ENCODE peak calls at places on chromosomes 5 and 9, in seven cellular contexts. One of them, this sample, is unnamed.

GRCh38 chr9:93288891-93289883 is 105.2 kb downstream of the WNK2 start:
- DNase-seq in H1: peak; percentile 47
- DNase-seq in IMR-90: peak; percentile 62
- DNase-seq in H9: peak; percentile 45
- DNase-seq in trophoblast cell: peak; percentile 87
- DNase-seq in neuronal stem cell: no peak
- DNase-seq in mesendoderm: no peak
- DNase-seq in this sample: peak; percentile 68

GRCh38 chr5:10229306-10230048 is 20.2 kb downstream of the ATPSCKMT start:
- DNase-seq in IMR-90: peak; percentile 91
- DNase-seq in neuronal stem cell: no peak
- DNase-seq in mesendoderm: no peak
- DNase-seq in trophoblast cell: no peak
- DNase-seq in H1: no peak
- DNase-seq in H9: no peak
- DNase-seq in this sample: peak; percentile 16

GRCh38 chr5:134794136-134794535 is 35.6 kb downstream of the DDX46 start:
- DNase-seq in trophoblast cell: peak; percentile 74
- DNase-seq in H1: no peak
- DNase-seq in IMR-90: peak; percentile 16
- DNase-seq in mesendoderm: peak; percentile 54
- DNase-seq in neuronal stem cell: no peak
- DNase-seq in H9: no peak
- DNase-seq in this sample: peak; percentile 33

GRCh38 chr5:68261174-68262021 is 45.8 kb downstream of the PIK3R1 start:
- DNase-seq in neuronal stem cell: no peak
- DNase-seq in H1: no peak
- DNase-seq in trophoblast cell: no peak
- DNase-seq in H9: no peak
- DNase-seq in IMR-90: peak; percentile 49
- DNase-seq in mesendoderm: no peak
- DNase-seq in this sample: peak; percentile 50

GRCh38 chr5:33470544-33470943 is 29.8 kb downstream of the TARS1 start:
- DNase-seq in H1: no peak
- DNase-seq in IMR-90: peak; percentile 60
- DNase-seq in mesendoderm: peak; percentile 70
- DNase-seq in trophoblast cell: peak; percentile 41
- DNase-seq in H9: no peak
- DNase-seq in neuronal stem cell: peak; percentile 12
- DNase-seq in this sample: peak; percentile 35

GRCh38 chr9:13143281-13143680 is 136.2 kb downstream of the MPDZ start:
- DNase-seq in H1: no peak
- DNase-seq in H9: no peak
- DNase-seq in neuronal stem cell: peak; percentile 12
- DNase-seq in trophoblast cell: no peak
- DNase-seq in IMR-90: no peak
- DNase-seq in mesendoderm: peak; percentile 2
- DNase-seq in this sample: no peak

GRCh38 chr5:146699129-146699528 is 179.4 kb downstream of the PPP2R2B start:
- DNase-seq in mesendoderm: no peak
- DNase-seq in trophoblast cell: no peak
- DNase-seq in neuronal stem cell: no peak
- DNase-seq in H1: no peak
- DNase-seq in H9: no peak
- DNase-seq in IMR-90: no peak
- DNase-seq in this sample: no peak

GRCh38 chr9:137665697-137666504 is 47.1 kb downstream of the EHMT1 start:
- DNase-seq in trophoblast cell: peak; percentile 43
- DNase-seq in mesendoderm: peak; percentile 79
- DNase-seq in H1: no peak
- DNase-seq in H9: peak; percentile 81
- DNase-seq in IMR-90: no peak
- DNase-seq in neuronal stem cell: no peak
- DNase-seq in this sample: no peak

GRCh38 chr9:35605336-35606137 is 475 bp downstream of the TESK1 start:
- DNase-seq in H1: peak; percentile 68
- DNase-seq in trophoblast cell: peak; percentile 21
- DNase-seq in neuronal stem cell: no peak
- DNase-seq in mesendoderm: peak; percentile 26
- DNase-seq in H9: no peak
- DNase-seq in IMR-90: no peak
- DNase-seq in this sample: peak; percentile 18

GRCh38 chr9:5851445-5851844 is 18.5 kb upstream of the ERMP1 start:
- DNase-seq in mesendoderm: no peak
- DNase-seq in trophoblast cell: peak; percentile 40
- DNase-seq in H9: no peak
- DNase-seq in neuronal stem cell: no peak
- DNase-seq in IMR-90: peak; percentile 60
- DNase-seq in H1: no peak
- DNase-seq in this sample: peak; percentile 83

GRCh38 chr9:34363619-34364351 is 12.9 kb downstream of the MYORG start:
- DNase-seq in neuronal stem cell: peak; percentile 32
- DNase-seq in H9: peak; percentile 57
- DNase-seq in mesendoderm: peak; percentile 92
- DNase-seq in H1: peak; percentile 52
- DNase-seq in trophoblast cell: no peak
- DNase-seq in IMR-90: no peak
- DNase-seq in this sample: no peak

GRCh38 chr9:7490317-7491108 is 309.1 kb downstream of the DMAC1 start:
- DNase-seq in trophoblast cell: no peak
- DNase-seq in H9: no peak
- DNase-seq in IMR-90: no peak
- DNase-seq in mesendoderm: no peak
- DNase-seq in H1: no peak
- DNase-seq in neuronal stem cell: no peak
- DNase-seq in this sample: no peak

GRCh38 chr9:7491641-7492040 is 307.9 kb downstream of the DMAC1 start:
- DNase-seq in H9: no peak
- DNase-seq in mesendoderm: no peak
- DNase-seq in IMR-90: no peak
- DNase-seq in H1: no peak
- DNase-seq in trophoblast cell: no peak
- DNase-seq in neuronal stem cell: no peak
- DNase-seq in this sample: no peak

DNA sequence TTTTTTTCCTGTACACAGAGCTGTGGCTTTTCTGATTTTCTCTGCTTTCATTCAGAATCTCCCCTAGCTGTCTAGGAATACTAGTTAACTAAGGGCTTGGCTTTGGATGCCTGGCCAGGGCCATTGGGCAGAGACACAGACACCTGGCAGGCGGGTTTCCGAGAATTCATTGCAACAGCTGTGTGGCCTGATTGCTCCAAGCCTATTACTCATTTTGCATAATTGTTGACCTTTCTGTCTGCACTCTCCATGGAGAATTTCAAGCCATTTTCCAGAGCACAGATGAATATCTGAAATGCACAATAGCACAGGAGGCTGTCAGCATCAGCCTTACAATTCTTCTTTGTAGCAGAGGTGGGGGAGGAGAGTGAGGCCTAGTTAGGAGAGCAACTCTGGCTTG is 310.6 kb downstream of the DMAC1 start:
- DNase-seq in neuronal stem cell: no peak
- DNase-seq in mesendoderm: no peak
- DNase-seq in H1: no peak
- DNase-seq in IMR-90: no peak
- DNase-seq in trophoblast cell: peak; percentile 27
- DNase-seq in H9: no peak
- DNase-seq in this sample: no peak
- H3K4ac ChIP-seq in neuronal stem cell: no peak overlapping the region
- H3K4ac ChIP-seq in mesendoderm: no peak overlapping the region
- H3K4ac ChIP-seq in H1: no peak overlapping the region
- H3K4ac ChIP-seq in IMR-90: no peak overlapping the region
- H3K4ac ChIP-seq in trophoblast cell: no peak overlapping the region
- H3K4ac ChIP-seq in H9: no peak overlapping the region
- H3K4ac ChIP-seq in this sample: no peak overlapping the region

DNA sequence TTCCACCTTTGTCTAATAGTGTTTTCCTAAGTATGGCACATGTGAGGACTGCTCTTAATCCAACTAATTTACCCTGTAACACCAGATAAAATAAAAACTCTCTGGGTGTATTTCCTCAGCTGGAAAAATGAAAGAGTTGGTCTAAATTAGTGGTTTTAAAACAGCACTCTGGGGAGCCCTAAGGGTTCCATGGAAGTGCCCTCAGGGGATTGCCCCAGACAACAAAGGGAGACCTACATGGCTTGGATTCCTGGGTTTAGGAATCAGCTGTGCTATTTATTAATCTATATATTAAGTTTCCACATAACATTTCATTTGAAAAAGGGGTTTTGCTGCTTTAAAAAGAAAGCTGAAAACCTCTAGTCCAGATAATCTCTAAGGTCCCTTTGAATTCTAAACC is 20.2 kb downstream of the ADAMTS6 start:
- DNase-seq in H1: no peak
- DNase-seq in trophoblast cell: no peak
- DNase-seq in mesendoderm: no peak
- DNase-seq in H9: no peak
- DNase-seq in IMR-90: no peak
- DNase-seq in neuronal stem cell: no peak
- DNase-seq in this sample: no peak
- H3K4ac ChIP-seq in H1: no peak overlapping the region
- H3K4ac ChIP-seq in trophoblast cell: no peak overlapping the region
- H3K4ac ChIP-seq in mesendoderm: no peak overlapping the region
- H3K4ac ChIP-seq in H9: no peak overlapping the region
- H3K4ac ChIP-seq in IMR-90: no peak overlapping the region
- H3K4ac ChIP-seq in neuronal stem cell: no peak overlapping the region
- H3K4ac ChIP-seq in this sample: no peak overlapping the region

GRCh38 chr5:55657443-55657842 is 54.7 kb downstream of the SLC38A9 start:
- DNase-seq in IMR-90: no peak
- DNase-seq in trophoblast cell: no peak
- DNase-seq in mesendoderm: no peak
- DNase-seq in H9: no peak
- DNase-seq in neuronal stem cell: no peak
- DNase-seq in H1: no peak
- DNase-seq in this sample: no peak
- H3K4ac ChIP-seq in IMR-90: no peak overlapping the region
- H3K4ac ChIP-seq in trophoblast cell: no peak overlapping the region
- H3K4ac ChIP-seq in mesendoderm: no peak overlapping the region
- H3K4ac ChIP-seq in H9: no peak overlapping the region
- H3K4ac ChIP-seq in neuronal stem cell: no peak overlapping the region
- H3K4ac ChIP-seq in H1: no peak overlapping the region
- H3K4ac ChIP-seq in this sample: no peak overlapping the region

DNA sequence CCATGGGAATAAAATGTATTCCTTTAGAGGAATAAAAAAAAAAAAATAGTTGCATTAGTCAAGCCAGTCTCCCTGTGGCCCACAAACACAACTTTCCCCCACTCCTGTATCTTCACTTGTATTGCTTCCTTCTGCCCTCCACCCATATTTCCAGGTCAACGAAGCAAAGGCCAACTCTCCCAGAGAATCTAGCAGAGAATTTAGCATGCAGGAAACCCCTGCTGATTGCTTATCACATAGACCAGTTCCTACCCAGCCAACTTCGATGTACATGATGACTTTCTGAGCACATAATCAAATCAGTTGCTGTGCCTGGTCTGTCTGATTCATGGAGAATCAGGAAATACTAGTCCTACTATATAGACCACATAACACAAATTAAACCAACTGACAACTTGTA is 257.4 kb downstream of the FAM114A2 start:
- DNase-seq in mesendoderm: peak; percentile 87
- DNase-seq in H9: no peak
- DNase-seq in H1: no peak
- DNase-seq in neuronal stem cell: no peak
- DNase-seq in trophoblast cell: no peak
- DNase-seq in IMR-90: no peak
- DNase-seq in this sample: peak; percentile 31
- H3K4ac ChIP-seq in mesendoderm: no peak overlapping the region
- H3K4ac ChIP-seq in H9: no peak overlapping the region
- H3K4ac ChIP-seq in H1: no peak overlapping the region
- H3K4ac ChIP-seq in neuronal stem cell: no peak overlapping the region
- H3K4ac ChIP-seq in trophoblast cell: no peak overlapping the region
- H3K4ac ChIP-seq in IMR-90: no peak overlapping the region
- H3K4ac ChIP-seq in this sample: no peak overlapping the region

GRCh38 chr9:4494337-4494736 is 4.1 kb downstream of the SLC1A1 start:
- DNase-seq in mesendoderm: no peak
- DNase-seq in trophoblast cell: no peak
- DNase-seq in neuronal stem cell: no peak
- DNase-seq in H1: no peak
- DNase-seq in H9: no peak
- DNase-seq in IMR-90: no peak
- DNase-seq in this sample: no peak

GRCh38 chr9:4489919-4490704 is at the start of gene SLC1A1:
- DNase-seq in H9: peak; percentile 80
- DNase-seq in trophoblast cell: peak; percentile 59
- DNase-seq in IMR-90: peak; percentile 21
- DNase-seq in mesendoderm: peak; percentile 72
- DNase-seq in neuronal stem cell: peak; percentile 52
- DNase-seq in H1: peak; percentile 79
- DNase-seq in this sample: peak; percentile 63

GRCh38 chr9:4490705-4491620 is 695 bp downstream of the SLC1A1 start:
- DNase-seq in neuronal stem cell: no peak
- DNase-seq in mesendoderm: peak; percentile 54
- DNase-seq in H9: no peak
- DNase-seq in IMR-90: no peak
- DNase-seq in H1: peak; percentile 63
- DNase-seq in trophoblast cell: no peak
- DNase-seq in this sample: peak; percentile 16

GRCh38 chr9:4489562-4489918 is 728 bp upstream of the SLC1A1 start:
- DNase-seq in neuronal stem cell: no peak
- DNase-seq in mesendoderm: peak; percentile 49
- DNase-seq in H9: peak; percentile 41
- DNase-seq in IMR-90: no peak
- DNase-seq in trophoblast cell: no peak
- DNase-seq in H1: peak; percentile 53
- DNase-seq in this sample: no peak

DNA sequence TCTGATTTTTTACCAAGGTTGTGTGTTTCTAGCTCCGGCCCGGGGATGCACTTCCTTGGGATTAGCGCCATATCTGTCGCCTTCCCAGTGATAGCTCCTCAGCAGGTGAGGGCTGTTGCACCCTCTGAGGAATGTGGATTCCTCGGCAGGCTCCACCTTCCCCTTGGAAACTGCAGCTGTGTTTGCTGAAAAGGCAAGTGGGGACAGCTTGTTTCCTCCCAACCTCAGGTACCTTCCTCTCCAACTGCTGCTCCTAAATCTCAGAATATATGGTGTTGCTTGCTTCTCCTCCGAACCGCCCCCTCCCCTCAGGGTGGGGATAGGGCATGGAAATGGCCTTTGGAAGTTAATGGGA is 1.3 kb downstream of the SLC1A1 start:
- DNase-seq in H1: peak; percentile 67
- DNase-seq in neuronal stem cell: no peak
- DNase-seq in mesendoderm: peak; percentile 95
- DNase-seq in H9: peak; percentile 83
- DNase-seq in trophoblast cell: peak; percentile 20
- DNase-seq in IMR-90: no peak
- DNase-seq in this sample: no peak
- H3K4ac ChIP-seq in H1: no peak overlapping the region
- H3K4ac ChIP-seq in neuronal stem cell: no peak overlapping the region
- H3K4ac ChIP-seq in mesendoderm: peak overlapping the region; percentile 46
- H3K4ac ChIP-seq in H9: no peak overlapping the region
- H3K4ac ChIP-seq in trophoblast cell: no peak overlapping the region
- H3K4ac ChIP-seq in IMR-90: no peak overlapping the region
- H3K4ac ChIP-seq in this sample: no peak overlapping the region

DNA sequence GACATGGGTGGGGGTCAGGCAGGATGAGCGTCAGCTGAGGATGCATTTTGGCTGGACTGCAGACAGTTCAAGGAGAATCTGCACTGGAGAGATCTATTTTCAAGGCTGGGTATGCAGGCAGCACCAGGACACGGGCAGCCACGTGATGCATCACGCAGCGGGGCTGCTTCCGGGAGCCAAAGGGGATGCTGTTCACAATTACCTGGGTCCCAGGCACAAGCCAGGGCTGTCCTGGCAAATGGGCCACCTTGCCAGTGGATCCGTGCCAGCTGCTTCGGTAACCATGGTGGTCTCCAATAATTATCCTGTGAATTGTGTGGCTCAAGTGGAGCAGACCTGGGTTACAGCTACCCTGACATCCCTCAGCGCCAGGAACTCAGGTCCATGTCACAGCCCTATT is 17.5 kb downstream of the DBH start:
- DNase-seq in mesendoderm: no peak
- DNase-seq in IMR-90: no peak
- DNase-seq in trophoblast cell: no peak
- DNase-seq in neuronal stem cell: no peak
- DNase-seq in H9: no peak
- DNase-seq in H1: no peak
- DNase-seq in this sample: no peak
- H3K4ac ChIP-seq in mesendoderm: no peak overlapping the region
- H3K4ac ChIP-seq in IMR-90: no peak overlapping the region
- H3K4ac ChIP-seq in trophoblast cell: no peak overlapping the region
- H3K4ac ChIP-seq in neuronal stem cell: no peak overlapping the region
- H3K4ac ChIP-seq in H9: no peak overlapping the region
- H3K4ac ChIP-seq in H1: no peak overlapping the region
- H3K4ac ChIP-seq in this sample: no peak overlapping the region

This sample was measured in mesenchymal stem cell.